ENCODE peak calls at places on chromosomes 7 and 10, in eight cellular contexts. One of them, this sample, is unnamed.

GRCh38 chr7:26179826-26180497 is 20.6 kb downstream of the HNRNPA2B1 start:
- DNase-seq in GM13977: no peak
- DNase-seq in pancreas: no peak
- DNase-seq in GM13976: no peak
- DNase-seq in glutamatergic neuron: no peak
- DNase-seq in A549: no peak
- DNase-seq in lower lobe of right lung: no peak
- DNase-seq in transverse colon: no peak
- DNase-seq in this sample: no peak

GRCh38 chr10:132685921-132686680 is 99.8 kb downstream of the NKX6-2 start:
- DNase-seq in GM13977: no peak
- DNase-seq in pancreas: no peak
- DNase-seq in GM13976: no peak
- DNase-seq in glutamatergic neuron: peak
- DNase-seq in A549: no peak
- DNase-seq in lower lobe of right lung: peak
- DNase-seq in transverse colon: no peak
- DNase-seq in this sample: no peak

GRCh38 chr7:43591551-43592180 is 8.8 kb downstream of the STK17A start:
- DNase-seq in GM13977: no peak
- DNase-seq in pancreas: no peak
- DNase-seq in GM13976: no peak
- DNase-seq in glutamatergic neuron: no peak
- DNase-seq in A549: no peak
- DNase-seq in lower lobe of right lung: no peak
- DNase-seq in transverse colon: no peak
- DNase-seq in this sample: no peak

GRCh38 chr7:121582258-121582657 is 186.2 kb upstream of the FAM3C start:
- DNase-seq in GM13977: no peak
- DNase-seq in pancreas: no peak
- DNase-seq in GM13976: no peak
- DNase-seq in glutamatergic neuron: no peak
- DNase-seq in A549: no peak
- DNase-seq in lower lobe of right lung: no peak
- DNase-seq in transverse colon: no peak
- DNase-seq in this sample: no peak

GRCh38 chr7:50657912-50658311 is 92.7 kb upstream of the DDC start:
- DNase-seq in GM13977: no peak
- DNase-seq in pancreas: no peak
- DNase-seq in GM13976: no peak
- DNase-seq in glutamatergic neuron: no peak
- DNase-seq in A549: no peak
- DNase-seq in lower lobe of right lung: no peak
- DNase-seq in transverse colon: no peak
- DNase-seq in this sample: no peak

GRCh38 chr7:6376820-6377219 is 70.9 kb downstream of the DAGLB start:
- DNase-seq in GM13977: no peak
- DNase-seq in pancreas: no peak
- DNase-seq in GM13976: no peak
- DNase-seq in glutamatergic neuron: no peak
- DNase-seq in A549: no peak
- DNase-seq in lower lobe of right lung: no peak
- DNase-seq in transverse colon: no peak
- DNase-seq in this sample: no peak

GRCh38 chr7:36749282-36749960 is 25.1 kb upstream of the AOAH start:
- DNase-seq in GM13977: no peak
- DNase-seq in pancreas: no peak
- DNase-seq in GM13976: no peak
- DNase-seq in glutamatergic neuron: no peak
- DNase-seq in A549: no peak
- DNase-seq in lower lobe of right lung: no peak
- DNase-seq in transverse colon: no peak
- DNase-seq in this sample: no peak

GRCh38 chr7:78402096-78402495 is 603.5 kb downstream of the PHTF2 start:
- DNase-seq in GM13977: no peak
- DNase-seq in pancreas: no peak
- DNase-seq in GM13976: no peak
- DNase-seq in glutamatergic neuron: no peak
- DNase-seq in A549: no peak
- DNase-seq in lower lobe of right lung: no peak
- DNase-seq in transverse colon: no peak
- DNase-seq in this sample: no peak

GRCh38 chr7:47596502-47597202 is 14.7 kb upstream of the TNS3 start:
- DNase-seq in GM13977: no peak
- DNase-seq in pancreas: peak
- DNase-seq in GM13976: no peak
- DNase-seq in glutamatergic neuron: peak
- DNase-seq in A549: no peak
- DNase-seq in lower lobe of right lung: no peak
- DNase-seq in transverse colon: no peak
- DNase-seq in this sample: no peak

GRCh38 chr7:15628876-15629275 is 57.6 kb downstream of the MEOX2 start:
- DNase-seq in GM13977: no peak
- DNase-seq in pancreas: no peak
- DNase-seq in GM13976: no peak
- DNase-seq in glutamatergic neuron: no peak
- DNase-seq in A549: no peak
- DNase-seq in lower lobe of right lung: no peak
- DNase-seq in transverse colon: no peak
- DNase-seq in this sample: no peak

GRCh38 chr10:127976701-127977367 is 69.9 kb downstream of the PTPRE start:
- DNase-seq in GM13977: no peak
- DNase-seq in pancreas: no peak
- DNase-seq in GM13976: no peak
- DNase-seq in glutamatergic neuron: no peak
- DNase-seq in A549: no peak
- DNase-seq in lower lobe of right lung: no peak
- DNase-seq in transverse colon: no peak
- DNase-seq in this sample: no peak

GRCh38 chr10:15478950-15479349 is 107.9 kb upstream of the FAM171A1 start:
- DNase-seq in GM13977: no peak
- DNase-seq in pancreas: no peak
- DNase-seq in GM13976: no peak
- DNase-seq in glutamatergic neuron: no peak
- DNase-seq in A549: no peak
- DNase-seq in lower lobe of right lung: no peak
- DNase-seq in transverse colon: no peak
- DNase-seq in this sample: no peak

GRCh38 chr7:152076940-152077933 is 51.8 kb downstream of the GALNT11 start:
- DNase-seq in GM13977: no peak
- DNase-seq in pancreas: peak
- DNase-seq in GM13976: no peak
- DNase-seq in glutamatergic neuron: no peak
- DNase-seq in A549: no peak
- DNase-seq in lower lobe of right lung: no peak
- DNase-seq in transverse colon: no peak
- DNase-seq in this sample: no peak

GRCh38 chr10:113961261-113961938 is 82.3 kb upstream of the ADRB1 start:
- DNase-seq in GM13977: peak
- DNase-seq in pancreas: no peak
- DNase-seq in GM13976: peak
- DNase-seq in glutamatergic neuron: no peak
- DNase-seq in A549: no peak
- DNase-seq in lower lobe of right lung: no peak
- DNase-seq in transverse colon: peak
- DNase-seq in this sample: no peak

GRCh38 chr7:86913709-86914108 is 145.7 kb downstream of the ELAPOR2 start:
- DNase-seq in GM13977: no peak
- DNase-seq in pancreas: no peak
- DNase-seq in GM13976: no peak
- DNase-seq in glutamatergic neuron: no peak
- DNase-seq in A549: no peak
- DNase-seq in lower lobe of right lung: no peak
- DNase-seq in transverse colon: no peak
- DNase-seq in this sample: no peak

GRCh38 chr7:24477807-24478655 is 95.2 kb upstream of the PALS2 start:
- DNase-seq in GM13977: no peak
- DNase-seq in pancreas: no peak
- DNase-seq in GM13976: no peak
- DNase-seq in glutamatergic neuron: no peak
- DNase-seq in A549: peak
- DNase-seq in lower lobe of right lung: no peak
- DNase-seq in transverse colon: no peak
- DNase-seq in this sample: no peak

GRCh38 chr10:29958440-29958839 is 100.9 kb downstream of the JCAD start:
- DNase-seq in GM13977: no peak
- DNase-seq in pancreas: no peak
- DNase-seq in GM13976: no peak
- DNase-seq in glutamatergic neuron: no peak
- DNase-seq in A549: no peak
- DNase-seq in lower lobe of right lung: no peak
- DNase-seq in transverse colon: no peak
- DNase-seq in this sample: no peak

GRCh38 chr7:1852781-1853618 is 182.9 kb downstream of the ELFN1 start:
- DNase-seq in GM13977: no peak
- DNase-seq in pancreas: no peak
- DNase-seq in GM13976: no peak
- DNase-seq in glutamatergic neuron: peak
- DNase-seq in A549: no peak
- DNase-seq in lower lobe of right lung: peak
- DNase-seq in transverse colon: no peak
- DNase-seq in this sample: peak

GRCh38 chr7:30977222-30977621 is 13.5 kb downstream of the GHRHR start:
- DNase-seq in GM13977: no peak
- DNase-seq in pancreas: no peak
- DNase-seq in GM13976: no peak
- DNase-seq in glutamatergic neuron: no peak
- DNase-seq in A549: no peak
- DNase-seq in lower lobe of right lung: no peak
- DNase-seq in transverse colon: no peak
- DNase-seq in this sample: no peak

GRCh38 chr7:30976381-30976780 is 12.6 kb downstream of the GHRHR start:
- DNase-seq in GM13977: no peak
- DNase-seq in pancreas: no peak
- DNase-seq in GM13976: no peak
- DNase-seq in glutamatergic neuron: no peak
- DNase-seq in A549: no peak
- DNase-seq in lower lobe of right lung: no peak
- DNase-seq in transverse colon: no peak
- DNase-seq in this sample: no peak

GRCh38 chr7:30980194-30980593 is 16.4 kb downstream of the GHRHR start:
- DNase-seq in GM13977: no peak
- DNase-seq in pancreas: no peak
- DNase-seq in GM13976: no peak
- DNase-seq in glutamatergic neuron: no peak
- DNase-seq in A549: no peak
- DNase-seq in lower lobe of right lung: no peak
- DNase-seq in transverse colon: no peak
- DNase-seq in this sample: no peak

GRCh38 chr7:30979027-30979426 is 15.3 kb downstream of the GHRHR start:
- DNase-seq in GM13977: no peak
- DNase-seq in pancreas: no peak
- DNase-seq in GM13976: no peak
- DNase-seq in glutamatergic neuron: no peak
- DNase-seq in A549: no peak
- DNase-seq in lower lobe of right lung: no peak
- DNase-seq in transverse colon: no peak
- DNase-seq in this sample: no peak

GRCh38 chr7:30977896-30978564 is 14.3 kb downstream of the GHRHR start:
- DNase-seq in GM13977: no peak
- DNase-seq in pancreas: peak
- DNase-seq in GM13976: no peak
- DNase-seq in glutamatergic neuron: peak
- DNase-seq in A549: peak
- DNase-seq in lower lobe of right lung: no peak
- DNase-seq in transverse colon: peak
- DNase-seq in this sample: peak
- TF ChIP-seq CTCF in GM13977: peak
- TF ChIP-seq CTCF in pancreas: peak
- TF ChIP-seq CTCF in GM13976: peak
- TF ChIP-seq CTCF in glutamatergic neuron: peak
- TF ChIP-seq CTCF in A549: peak
- TF ChIP-seq CTCF in lower lobe of right lung: peak
- TF ChIP-seq CTCF in transverse colon: peak
- TF ChIP-seq CTCF in this sample: peak

GRCh38 chr10:79930267-79930666 is 18.6 kb downstream of the SFTPD start:
- DNase-seq in GM13977: no peak
- DNase-seq in pancreas: no peak
- DNase-seq in GM13976: no peak
- DNase-seq in glutamatergic neuron: no peak
- DNase-seq in A549: no peak
- DNase-seq in lower lobe of right lung: no peak
- DNase-seq in transverse colon: no peak
- DNase-seq in this sample: no peak

GRCh38 chr10:79928028-79928583 is 20.8 kb downstream of the SFTPD start:
- DNase-seq in GM13977: no peak
- DNase-seq in pancreas: no peak
- DNase-seq in GM13976: no peak
- DNase-seq in glutamatergic neuron: no peak
- DNase-seq in A549: no peak
- DNase-seq in lower lobe of right lung: no peak
- DNase-seq in transverse colon: no peak
- DNase-seq in this sample: no peak

GRCh38 chr10:79927111-79927828 is 21.6 kb downstream of the SFTPD start:
- DNase-seq in GM13977: no peak
- DNase-seq in pancreas: peak
- DNase-seq in GM13976: no peak
- DNase-seq in glutamatergic neuron: no peak
- DNase-seq in A549: no peak
- DNase-seq in lower lobe of right lung: peak
- DNase-seq in transverse colon: no peak
- DNase-seq in this sample: no peak

GRCh38 chr10:79930751-79931150 is 18.2 kb downstream of the SFTPD start:
- DNase-seq in GM13977: no peak
- DNase-seq in pancreas: no peak
- DNase-seq in GM13976: no peak
- DNase-seq in glutamatergic neuron: no peak
- DNase-seq in A549: no peak
- DNase-seq in lower lobe of right lung: no peak
- DNase-seq in transverse colon: no peak
- DNase-seq in this sample: no peak

GRCh38 chr10:79929409-79929904 is 19.4 kb downstream of the SFTPD start:
- DNase-seq in GM13977: peak
- DNase-seq in pancreas: peak
- DNase-seq in GM13976: peak
- DNase-seq in glutamatergic neuron: peak
- DNase-seq in A549: peak
- DNase-seq in lower lobe of right lung: peak
- DNase-seq in transverse colon: peak
- DNase-seq in this sample: peak
- TF ChIP-seq CTCF in GM13977: peak
- TF ChIP-seq CTCF in pancreas: peak
- TF ChIP-seq CTCF in GM13976: peak
- TF ChIP-seq CTCF in glutamatergic neuron: peak
- TF ChIP-seq CTCF in A549: peak
- TF ChIP-seq CTCF in lower lobe of right lung: peak
- TF ChIP-seq CTCF in transverse colon: peak
- TF ChIP-seq CTCF in this sample: peak

GRCh38 chr10:13693783-13694450 is 107.2 kb downstream of the PRPF18 start:
- DNase-seq in GM13977: no peak
- DNase-seq in pancreas: no peak
- DNase-seq in GM13976: no peak
- DNase-seq in glutamatergic neuron: no peak
- DNase-seq in A549: no peak
- DNase-seq in lower lobe of right lung: no peak
- DNase-seq in transverse colon: no peak
- DNase-seq in this sample: no peak
- TF ChIP-seq CTCF in GM13977: no peak
- TF ChIP-seq CTCF in pancreas: no peak
- TF ChIP-seq CTCF in GM13976: no peak
- TF ChIP-seq CTCF in glutamatergic neuron: no peak
- TF ChIP-seq CTCF in A549: no peak
- TF ChIP-seq CTCF in lower lobe of right lung: no peak
- TF ChIP-seq CTCF in transverse colon: no peak
- TF ChIP-seq CTCF in this sample: no peak

GRCh38 chr7:30469303-30469702 is 9.3 kb downstream of the NOD1 start:
- DNase-seq in GM13977: no peak
- DNase-seq in pancreas: peak
- DNase-seq in GM13976: no peak
- DNase-seq in glutamatergic neuron: no peak
- DNase-seq in A549: peak
- DNase-seq in lower lobe of right lung: peak
- DNase-seq in transverse colon: peak
- DNase-seq in this sample: no peak
- TF ChIP-seq CTCF in GM13977: no peak
- TF ChIP-seq CTCF in pancreas: no peak
- TF ChIP-seq CTCF in GM13976: no peak
- TF ChIP-seq CTCF in glutamatergic neuron: no peak
- TF ChIP-seq CTCF in A549: peak
- TF ChIP-seq CTCF in lower lobe of right lung: peak
- TF ChIP-seq CTCF in transverse colon: peak
- TF ChIP-seq CTCF in this sample: peak

This sample was measured in BE2C.